ENCODE peak calls at places on chromosomes 5 and 9, in six cellular contexts. One of them, this sample, is unnamed.
A peak's percentile ranks its signal among the peaks of the same experiment; 100 is the strongest.

GRCh38 chr9:10238087-10238486 is 374.7 kb downstream of the PTPRD start:
- DNase-seq in SK-N-SH: no peak
- DNase-seq in IMR-90: no peak
- DNase-seq in stomach: no peak
- DNase-seq in dorsolateral prefrontal cortex: no peak
- DNase-seq in tibial artery: no peak
- DNase-seq in this sample: no peak

GRCh38 chr5:80686757-80687156 is 32.0 kb upstream of the DHFR start:
- DNase-seq in IMR-90: peak; percentile 36
- DNase-seq in SK-N-SH: no peak
- DNase-seq in dorsolateral prefrontal cortex: no peak
- DNase-seq in tibial artery: no peak
- DNase-seq in stomach: no peak
- DNase-seq in this sample: no peak

GRCh38 chr5:50574121-50574520 is 92.3 kb upstream of the PARP8 start:
- DNase-seq in tibial artery: no peak
- DNase-seq in dorsolateral prefrontal cortex: no peak
- DNase-seq in IMR-90: no peak
- DNase-seq in SK-N-SH: no peak
- DNase-seq in stomach: no peak
- DNase-seq in this sample: no peak

GRCh38 chr9:93085676-93086075 is 10.3 kb upstream of the CARD19 start:
- DNase-seq in IMR-90: no peak
- DNase-seq in dorsolateral prefrontal cortex: no peak
- DNase-seq in SK-N-SH: peak; percentile 9
- DNase-seq in stomach: no peak
- DNase-seq in tibial artery: peak; percentile 27
- DNase-seq in this sample: peak; percentile 20

GRCh38 chr5:66596791-66597757 is 881 bp downstream of the MAST4 start:
- DNase-seq in stomach: peak; percentile 37
- DNase-seq in dorsolateral prefrontal cortex: peak; percentile 55
- DNase-seq in tibial artery: no peak
- DNase-seq in SK-N-SH: peak; percentile 69
- DNase-seq in IMR-90: no peak
- DNase-seq in this sample: peak; percentile 70

GRCh38 chr5:141756196-141756595 is 74.2 kb upstream of the ARAP3 start:
- DNase-seq in SK-N-SH: no peak
- DNase-seq in tibial artery: no peak
- DNase-seq in IMR-90: no peak
- DNase-seq in dorsolateral prefrontal cortex: no peak
- DNase-seq in stomach: no peak
- DNase-seq in this sample: no peak

GRCh38 chr5:95861221-95861857 is 38.8 kb upstream of the GLRX start:
- DNase-seq in tibial artery: peak; percentile 93
- DNase-seq in stomach: peak; percentile 65
- DNase-seq in IMR-90: peak; percentile 100
- DNase-seq in SK-N-SH: no peak
- DNase-seq in dorsolateral prefrontal cortex: no peak
- DNase-seq in this sample: no peak

GRCh38 chr9:94973491-94973941 is 247.0 kb downstream of the AOPEP start:
- DNase-seq in dorsolateral prefrontal cortex: no peak
- DNase-seq in IMR-90: peak; percentile 77
- DNase-seq in tibial artery: no peak
- DNase-seq in SK-N-SH: no peak
- DNase-seq in stomach: no peak
- DNase-seq in this sample: no peak

GRCh38 chr5:114500756-114501155 is 138.9 kb downstream of the KCNN2 start:
- DNase-seq in tibial artery: no peak
- DNase-seq in IMR-90: no peak
- DNase-seq in stomach: no peak
- DNase-seq in dorsolateral prefrontal cortex: no peak
- DNase-seq in SK-N-SH: no peak
- DNase-seq in this sample: no peak

GRCh38 chr5:168875839-168876238 is 296.7 kb upstream of the PANK3 start:
- DNase-seq in IMR-90: no peak
- DNase-seq in tibial artery: no peak
- DNase-seq in SK-N-SH: no peak
- DNase-seq in dorsolateral prefrontal cortex: no peak
- DNase-seq in stomach: no peak
- DNase-seq in this sample: no peak

GRCh38 chr5:36657563-36657995 is 51.2 kb downstream of the SLC1A3 start:
- DNase-seq in SK-N-SH: no peak
- DNase-seq in tibial artery: peak; percentile 75
- DNase-seq in stomach: peak; percentile 57
- DNase-seq in dorsolateral prefrontal cortex: no peak
- DNase-seq in IMR-90: peak; percentile 99
- DNase-seq in this sample: no peak
- H3K4me3 ChIP-seq in SK-N-SH: no peak overlapping the region
- H3K4me3 ChIP-seq in tibial artery: no peak overlapping the region
- H3K4me3 ChIP-seq in stomach: no peak overlapping the region
- H3K4me3 ChIP-seq in dorsolateral prefrontal cortex: no peak overlapping the region
- H3K4me3 ChIP-seq in IMR-90: no peak overlapping the region
- H3K4me3 ChIP-seq in this sample: no peak overlapping the region

GRCh38 chr5:99037668-99038067 is 108.9 kb upstream of the CHD1 start:
- DNase-seq in dorsolateral prefrontal cortex: no peak
- DNase-seq in stomach: peak; percentile 43
- DNase-seq in IMR-90: no peak
- DNase-seq in SK-N-SH: no peak
- DNase-seq in tibial artery: no peak
- DNase-seq in this sample: no peak
- H3K4me3 ChIP-seq in dorsolateral prefrontal cortex: no peak overlapping the region
- H3K4me3 ChIP-seq in stomach: no peak overlapping the region
- H3K4me3 ChIP-seq in IMR-90: no peak overlapping the region
- H3K4me3 ChIP-seq in SK-N-SH: no peak overlapping the region
- H3K4me3 ChIP-seq in tibial artery: no peak overlapping the region
- H3K4me3 ChIP-seq in this sample: no peak overlapping the region

GRCh38 chr5:159507661-159508060 is 177.4 kb upstream of the IL12B start:
- DNase-seq in SK-N-SH: no peak
- DNase-seq in IMR-90: no peak
- DNase-seq in tibial artery: no peak
- DNase-seq in stomach: no peak
- DNase-seq in dorsolateral prefrontal cortex: no peak
- DNase-seq in this sample: no peak

GRCh38 chr5:159507055-159507454 is 176.8 kb upstream of the IL12B start:
- DNase-seq in dorsolateral prefrontal cortex: no peak
- DNase-seq in tibial artery: no peak
- DNase-seq in stomach: no peak
- DNase-seq in IMR-90: no peak
- DNase-seq in SK-N-SH: no peak
- DNase-seq in this sample: no peak

GRCh38 chr5:159503236-159503635 is 172.9 kb upstream of the IL12B start:
- DNase-seq in stomach: no peak
- DNase-seq in IMR-90: no peak
- DNase-seq in tibial artery: no peak
- DNase-seq in dorsolateral prefrontal cortex: no peak
- DNase-seq in SK-N-SH: no peak
- DNase-seq in this sample: no peak

GRCh38 chr5:159504857-159505304 is 174.6 kb upstream of the IL12B start:
- DNase-seq in IMR-90: peak; percentile 78
- DNase-seq in dorsolateral prefrontal cortex: no peak
- DNase-seq in SK-N-SH: no peak
- DNase-seq in stomach: no peak
- DNase-seq in tibial artery: peak; percentile 72
- DNase-seq in this sample: no peak

GRCh38 chr5:159504106-159504856 is 174.0 kb upstream of the IL12B start:
- DNase-seq in IMR-90: peak; percentile 45
- DNase-seq in stomach: no peak
- DNase-seq in dorsolateral prefrontal cortex: no peak
- DNase-seq in SK-N-SH: no peak
- DNase-seq in tibial artery: no peak
- DNase-seq in this sample: no peak
- H3K4me3 ChIP-seq in IMR-90: no peak overlapping the region
- H3K4me3 ChIP-seq in stomach: no peak overlapping the region
- H3K4me3 ChIP-seq in dorsolateral prefrontal cortex: no peak overlapping the region
- H3K4me3 ChIP-seq in SK-N-SH: no peak overlapping the region
- H3K4me3 ChIP-seq in tibial artery: no peak overlapping the region
- H3K4me3 ChIP-seq in this sample: no peak overlapping the region

GRCh38 chr5:57137401-57137800 is 36.5 kb upstream of the GPBP1 start:
- DNase-seq in dorsolateral prefrontal cortex: no peak
- DNase-seq in IMR-90: no peak
- DNase-seq in tibial artery: no peak
- DNase-seq in SK-N-SH: no peak
- DNase-seq in stomach: no peak
- DNase-seq in this sample: no peak
- H3K4me3 ChIP-seq in dorsolateral prefrontal cortex: no peak overlapping the region
- H3K4me3 ChIP-seq in IMR-90: no peak overlapping the region
- H3K4me3 ChIP-seq in tibial artery: no peak overlapping the region
- H3K4me3 ChIP-seq in SK-N-SH: no peak overlapping the region
- H3K4me3 ChIP-seq in stomach: no peak overlapping the region
- H3K4me3 ChIP-seq in this sample: no peak overlapping the region

DNA sequence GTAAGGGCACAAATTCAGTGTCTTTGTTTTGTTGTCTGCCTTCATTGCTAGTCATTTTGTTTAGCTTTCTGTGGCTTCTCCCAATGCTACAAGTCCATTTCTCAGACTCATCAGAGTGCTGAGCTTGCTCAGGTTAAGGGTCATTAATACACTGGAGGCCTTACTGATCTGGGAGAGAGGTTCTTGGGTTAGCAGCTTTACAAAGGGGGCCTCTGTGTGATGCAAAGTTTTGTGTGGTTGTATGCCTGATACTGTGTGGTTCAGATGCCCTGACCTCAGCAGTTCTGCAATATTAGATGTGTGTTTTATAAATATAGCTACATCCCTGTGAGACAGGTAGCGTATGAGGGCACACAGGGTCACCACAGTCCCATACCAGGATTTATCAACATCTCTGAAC is 34.8 kb upstream of the SMARCA2 start:
- DNase-seq in SK-N-SH: no peak
- DNase-seq in IMR-90: no peak
- DNase-seq in dorsolateral prefrontal cortex: no peak
- DNase-seq in stomach: no peak
- DNase-seq in tibial artery: no peak
- DNase-seq in this sample: no peak
- H3K4me3 ChIP-seq in SK-N-SH: no peak overlapping the region
- H3K4me3 ChIP-seq in IMR-90: no peak overlapping the region
- H3K4me3 ChIP-seq in dorsolateral prefrontal cortex: no peak overlapping the region
- H3K4me3 ChIP-seq in stomach: no peak overlapping the region
- H3K4me3 ChIP-seq in tibial artery: no peak overlapping the region
- H3K4me3 ChIP-seq in this sample: no peak overlapping the region

GRCh38 chr5:151140686-151141459 is 16.7 kb downstream of the ANXA6 start:
- DNase-seq in IMR-90: no peak
- DNase-seq in SK-N-SH: no peak
- DNase-seq in stomach: no peak
- DNase-seq in dorsolateral prefrontal cortex: no peak
- DNase-seq in tibial artery: no peak
- DNase-seq in this sample: no peak
- H3K4me3 ChIP-seq in IMR-90: no peak overlapping the region
- H3K4me3 ChIP-seq in SK-N-SH: no peak overlapping the region
- H3K4me3 ChIP-seq in stomach: no peak overlapping the region
- H3K4me3 ChIP-seq in dorsolateral prefrontal cortex: no peak overlapping the region
- H3K4me3 ChIP-seq in tibial artery: no peak overlapping the region
- H3K4me3 ChIP-seq in this sample: no peak overlapping the region

DNA sequence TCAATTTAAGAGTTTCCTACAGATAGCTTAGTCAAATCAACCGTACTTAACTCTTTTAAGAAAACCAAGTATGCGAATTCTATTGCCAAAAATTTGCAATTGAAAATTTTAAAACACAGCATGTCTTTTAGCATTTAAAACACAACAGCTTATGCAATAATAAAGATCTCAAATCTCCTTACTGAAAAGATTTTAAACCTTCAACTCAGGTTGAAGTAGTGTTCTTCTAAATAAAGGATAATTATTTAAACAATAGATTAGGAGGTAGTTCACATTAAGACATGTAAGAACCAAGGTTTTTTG is 5.5 kb downstream of the NR3C1 start:
- DNase-seq in stomach: no peak
- DNase-seq in tibial artery: no peak
- DNase-seq in SK-N-SH: no peak
- DNase-seq in dorsolateral prefrontal cortex: no peak
- DNase-seq in IMR-90: no peak
- DNase-seq in this sample: no peak
- H3K4me3 ChIP-seq in stomach: peak overlapping the region; percentile 79
- H3K4me3 ChIP-seq in tibial artery: peak overlapping the region; percentile 94
- H3K4me3 ChIP-seq in SK-N-SH: peak overlapping the region; percentile 21
- H3K4me3 ChIP-seq in dorsolateral prefrontal cortex: peak overlapping the region; percentile 90
- H3K4me3 ChIP-seq in IMR-90: peak overlapping the region; percentile 11
- H3K4me3 ChIP-seq in this sample: no peak overlapping the region

DNA sequence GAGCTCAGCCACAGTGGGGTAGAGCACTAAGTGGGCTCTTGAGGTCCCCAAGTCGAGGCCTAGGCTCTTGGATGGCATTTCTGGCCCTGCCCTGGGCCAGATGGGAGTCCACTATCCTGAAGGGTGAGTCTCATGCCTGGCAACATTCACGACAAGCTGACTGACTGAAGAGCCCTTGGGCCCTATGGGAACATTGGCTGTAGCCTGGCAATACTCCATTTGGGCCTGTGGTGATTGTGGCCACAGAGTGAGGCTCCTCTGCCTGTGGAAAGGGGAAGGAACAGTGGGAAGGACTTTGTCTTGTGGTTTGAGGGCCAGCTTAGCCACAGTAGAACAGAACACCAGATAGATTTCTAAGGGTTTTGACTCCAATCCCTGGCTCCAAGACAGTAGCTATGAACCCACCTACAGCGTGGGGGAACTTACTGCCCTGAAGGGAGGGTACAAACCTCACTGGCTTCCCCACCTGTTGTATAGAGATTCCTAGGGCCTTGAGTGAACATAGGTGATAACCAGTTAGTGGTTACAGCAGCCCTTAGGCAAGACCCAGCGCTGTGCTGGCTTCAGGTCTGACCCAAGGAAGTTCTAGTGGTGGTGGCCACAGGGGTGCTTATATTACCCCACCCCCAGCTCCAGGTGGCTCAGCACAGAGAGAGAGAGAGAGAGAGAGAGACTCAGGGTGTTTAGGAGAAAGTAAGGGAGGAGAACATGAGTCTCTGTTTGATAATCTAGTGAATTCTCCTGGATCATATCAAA is 72.4 kb downstream of the KIAA0825 start:
- DNase-seq in tibial artery: no peak
- DNase-seq in dorsolateral prefrontal cortex: no peak
- DNase-seq in IMR-90: no peak
- DNase-seq in stomach: no peak
- DNase-seq in SK-N-SH: no peak
- DNase-seq in this sample: no peak
- H3K4me3 ChIP-seq in tibial artery: no peak overlapping the region
- H3K4me3 ChIP-seq in dorsolateral prefrontal cortex: no peak overlapping the region
- H3K4me3 ChIP-seq in IMR-90: no peak overlapping the region
- H3K4me3 ChIP-seq in stomach: no peak overlapping the region
- H3K4me3 ChIP-seq in SK-N-SH: no peak overlapping the region
- H3K4me3 ChIP-seq in this sample: no peak overlapping the region

DNA sequence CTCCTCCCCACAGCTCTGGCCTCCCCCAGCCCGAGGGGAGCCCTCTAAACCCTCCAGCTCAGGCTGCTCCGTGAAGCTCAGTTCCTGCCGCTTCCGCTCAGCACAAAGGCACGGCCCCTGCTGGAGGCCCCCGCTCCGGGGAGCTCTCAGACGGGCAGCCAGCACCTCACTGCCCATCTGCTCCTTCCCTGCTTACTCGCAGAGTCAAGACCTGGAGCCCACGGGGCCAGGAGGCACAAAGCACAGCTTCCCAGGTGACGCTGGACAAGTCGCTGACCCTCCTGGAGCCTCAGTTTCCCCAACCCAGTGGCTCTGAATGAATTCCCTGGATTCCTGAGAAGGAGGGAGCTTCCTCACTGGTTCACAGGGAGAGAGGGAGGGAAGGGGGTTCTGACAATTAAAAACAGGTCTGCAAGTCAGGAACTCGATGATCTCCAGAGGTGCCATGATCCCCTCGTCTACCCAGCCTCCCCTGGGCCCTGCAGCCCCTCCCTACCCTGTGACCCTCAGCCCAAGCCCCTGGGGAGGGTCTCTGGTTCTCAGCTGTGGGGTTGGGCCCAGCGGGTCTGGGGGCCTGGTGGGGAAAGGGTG is 36.2 kb downstream of the VAV2 start:
- DNase-seq in dorsolateral prefrontal cortex: no peak
- DNase-seq in stomach: no peak
- DNase-seq in tibial artery: no peak
- DNase-seq in SK-N-SH: peak; percentile 78
- DNase-seq in IMR-90: peak; percentile 47
- DNase-seq in this sample: peak; percentile 93
- H3K4me3 ChIP-seq in dorsolateral prefrontal cortex: no peak overlapping the region
- H3K4me3 ChIP-seq in stomach: peak overlapping the region; percentile 34
- H3K4me3 ChIP-seq in tibial artery: no peak overlapping the region
- H3K4me3 ChIP-seq in SK-N-SH: peak overlapping the region; percentile 35
- H3K4me3 ChIP-seq in IMR-90: no peak overlapping the region
- H3K4me3 ChIP-seq in this sample: no peak overlapping the region

GRCh38 chr5:150153483-150153882 is 2.2 kb downstream of the PDGFRB start:
- DNase-seq in dorsolateral prefrontal cortex: no peak
- DNase-seq in tibial artery: no peak
- DNase-seq in stomach: no peak
- DNase-seq in SK-N-SH: no peak
- DNase-seq in IMR-90: peak; percentile 16
- DNase-seq in this sample: no peak
- H3K4me3 ChIP-seq in dorsolateral prefrontal cortex: peak overlapping the region; percentile 61
- H3K4me3 ChIP-seq in tibial artery: peak overlapping the region; percentile 73
- H3K4me3 ChIP-seq in stomach: peak overlapping the region; percentile 48
- H3K4me3 ChIP-seq in SK-N-SH: peak overlapping the region; percentile 96
- H3K4me3 ChIP-seq in IMR-90: peak overlapping the region; percentile 76
- H3K4me3 ChIP-seq in this sample: no peak overlapping the region

This sample was measured in H7.